ENCODE peak calls at places on chromosome 7, in six cellular contexts. A is GM12891, L is HepG2, E is GM12878, O is K562, C is H1. Q is an unnamed sample.

GRCh38 chr7:139804571-139804970 is 24.5 kb upstream of the TBXAS1 start:
- DNase-seq in A (no peak), L (no peak), E (no peak), O (no peak), C (no peak), Q (no peak)

GRCh38 chr7:25009271-25009670 is 29.3 kb upstream of the OSBPL3 start:
- DNase-seq in A (no peak), L (no peak), E (no peak), O (no peak), C (no peak), Q (no peak)

GRCh38 chr7:131586259-131586658 is 29.8 kb upstream of the PODXL start:
- DNase-seq in A (no peak), L (no peak), E (no peak), O (peak), C (no peak), Q (no peak)

GRCh38 chr7:131103997-131104396 is 223.7 kb upstream of the MKLN1 start:
- DNase-seq in A (no peak), L (no peak), E (no peak), O (no peak), C (no peak), Q (no peak)

GRCh38 chr7:40604601-40605438 is 470.0 kb downstream of the SUGCT start:
- DNase-seq in A (no peak), L (peak), E (no peak), O (peak), C (peak), Q (peak)

GRCh38 chr7:41163991-41164390 is 538.9 kb downstream of the INHBA start:
- DNase-seq in A (no peak), L (no peak), E (no peak), O (no peak), C (no peak), Q (no peak)

GRCh38 chr7:28625446-28625845 is 213.1 kb downstream of the CREB5 start:
- DNase-seq in A (no peak), L (no peak), E (no peak), O (no peak), C (no peak), Q (no peak)

GRCh38 chr7:531777-532176 is 12.1 kb upstream of the PDGFA start:
- DNase-seq in A (no peak), L (no peak), E (no peak), O (no peak), C (no peak), Q (no peak)

GRCh38 chr7:83161186-83161585 is 1.5 kb downstream of the PCLO start:
- DNase-seq in A (no peak), L (no peak), E (no peak), O (no peak), C (no peak), Q (no peak)

GRCh38 chr7:137978464-137979237 is 23.2 kb downstream of the CREB3L2 start:
- DNase-seq in A (no peak), L (no peak), E (no peak), O (peak), C (no peak), Q (no peak)

GRCh38 chr7:22275574-22276150 is 81.3 kb downstream of the RAPGEF5 start:
- DNase-seq in A (no peak), L (no peak), E (no peak), O (no peak), C (no peak), Q (no peak)

GRCh38 chr7:111829221-111829620 is 266.9 kb upstream of the IMMP2L start:
- DNase-seq in A (no peak), L (no peak), E (no peak), O (no peak), C (no peak), Q (no peak)

GRCh38 chr7:6640246-6640721 is 3.2 kb downstream of the ZNF316 start:
- DNase-seq in A (no peak), L (no peak), E (no peak), O (peak), C (peak), Q (no peak)

GRCh38 chr7:23373151-23374004 is 74.2 kb downstream of the MALSU1 start:
- DNase-seq in A (no peak), L (no peak), E (peak), O (no peak), C (no peak), Q (peak)

GRCh38 chr7:12297709-12298108 is 86.6 kb downstream of the TMEM106B start:
- DNase-seq in A (no peak), L (no peak), E (no peak), O (no peak), C (no peak), Q (no peak)

GRCh38 chr7:157299317-157299612 is 37.5 kb upstream of the DNAJB6 start:
- DNase-seq in A (no peak), L (no peak), E (no peak), O (no peak), C (no peak), Q (no peak)

GRCh38 chr7:111029141-111029572 is 61.8 kb upstream of the LRRN3 start:
- DNase-seq in A (no peak), L (peak), E (no peak), O (no peak), C (no peak), Q (no peak)

GRCh38 chr7:14834456-14834855 is 68.1 kb downstream of the DGKB start:
- DNase-seq in A (no peak), L (no peak), E (no peak), O (no peak), C (no peak), Q (no peak)

GRCh38 chr7:156998988-156999610 is 11.4 kb downstream of the MNX1 start:
- DNase-seq in A (no peak), L (no peak), E (no peak), O (peak), C (peak), Q (no peak)

GRCh38 chr7:124566576-124566975 is 199.0 kb downstream of the GPR37 start:
- DNase-seq in A (no peak), L (no peak), E (no peak), O (no peak), C (no peak), Q (no peak)

GRCh38 chr7:87100326-87100725 is 40.9 kb upstream of the ELAPOR2 start:
- DNase-seq in A (no peak), L (no peak), E (no peak), O (no peak), C (no peak), Q (no peak)

GRCh38 chr7:133121175-133121844 is 39.4 kb upstream of the CHCHD3 start:
- DNase-seq in A (no peak), L (no peak), E (no peak), O (no peak), C (no peak), Q (no peak)

GRCh38 chr7:20346577-20346976 is 15.9 kb downstream of the ITGB8 start:
- DNase-seq in A (no peak), L (no peak), E (no peak), O (no peak), C (no peak), Q (no peak)

GRCh38 chr7:157897686-157898085 is 560.9 kb downstream of the DNAJB6 start:
- DNase-seq in A (no peak), L (no peak), E (no peak), O (no peak), C (no peak), Q (no peak)

GRCh38 chr7:100965051-100965722 is 4.2 kb upstream of the MUC12 start:
- DNase-seq in A (no peak), L (no peak), E (no peak), O (peak), C (peak), Q (no peak)

GRCh38 chr7:100968031-100968430 is 1.3 kb upstream of the MUC12 start:
- DNase-seq in A (no peak), L (no peak), E (no peak), O (no peak), C (no peak), Q (no peak)

GRCh38 chr7:100965723-100966541 is 3.4 kb upstream of the MUC12 start:
- DNase-seq in A (peak), L (peak), E (no peak), O (peak), C (peak), Q (peak)

GRCh38 chr7:100967292-100967863 is 2.0 kb upstream of the MUC12 start:
- DNase-seq in A (no peak), L (no peak), E (no peak), O (no peak), C (no peak), Q (no peak)

DNA sequence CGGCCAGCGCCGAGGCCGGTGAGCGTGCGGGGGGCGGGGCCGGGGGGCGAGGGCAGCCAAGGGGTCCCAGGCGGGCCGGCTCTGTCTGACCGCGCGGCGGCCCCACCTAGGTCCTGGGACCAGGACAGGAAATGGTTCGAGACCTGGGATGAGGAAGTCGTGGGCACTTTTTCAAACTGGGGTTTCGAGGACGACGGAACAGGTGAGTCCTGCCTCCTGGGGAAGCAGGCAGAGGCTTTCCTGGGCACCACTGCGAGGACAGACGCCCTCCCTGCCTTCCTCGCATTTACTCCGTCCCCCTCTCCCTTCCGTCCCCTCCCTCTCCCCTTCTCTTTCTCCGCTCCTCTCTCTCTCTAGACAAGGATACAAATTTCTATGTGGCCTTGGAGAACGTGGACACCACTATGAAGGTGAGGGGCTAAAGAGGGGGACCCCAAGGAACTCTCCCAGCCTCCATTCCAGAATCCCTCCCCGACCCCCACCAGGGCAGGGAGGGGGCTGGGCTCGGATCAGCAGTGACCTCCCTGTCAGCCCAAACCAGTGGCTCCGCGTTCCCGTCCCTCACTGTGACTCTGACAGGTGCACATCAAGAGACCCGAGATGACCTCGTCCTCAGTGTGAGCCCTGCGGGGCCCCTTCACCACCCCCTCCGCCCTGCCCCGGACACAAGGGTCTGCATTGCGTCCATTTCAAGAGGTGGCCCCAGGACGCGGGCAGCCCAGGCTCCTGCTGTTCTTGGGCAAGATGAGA is 2.6 kb upstream of the MUC12 start:
- DNase-seq in A (no peak), L (no peak), E (no peak), O (peak), C (peak), Q (no peak)
- TF ChIP-seq TAF1 in A (no peak), L (no peak), E (no peak), O (no peak), C (no peak), Q (no peak)

GRCh38 chr7:92834661-92835139 is 1.7 kb downstream of the CDK6 start:
- DNase-seq in A (no peak), L (no peak), E (no peak), O (peak), C (peak), Q (no peak)

GRCh38 chr7:92831716-92832622 is 4.4 kb downstream of the CDK6 start:
- DNase-seq in A (no peak), L (peak), E (no peak), O (no peak), C (no peak), Q (no peak)

GRCh38 chr7:92832623-92833023 is 3.8 kb downstream of the CDK6 start:
- DNase-seq in A (no peak), L (no peak), E (no peak), O (no peak), C (no peak), Q (no peak)

GRCh38 chr7:92833766-92834605 is 2.4 kb downstream of the CDK6 start:
- DNase-seq in A (no peak), L (peak), E (no peak), O (peak), C (peak), Q (peak)

GRCh38 chr7:92833024-92833765 is 3.2 kb downstream of the CDK6 start:
- DNase-seq in A (no peak), L (peak), E (no peak), O (peak), C (peak), Q (peak)
- TF ChIP-seq POLR2A in A (no peak), L (peak), E (peak), O (no peak), C (no peak), Q (peak)

GRCh38 chr7:114414151-114415053 is at the start of gene FOXP2:
- DNase-seq in A (no peak), L (peak), E (no peak), O (no peak), C (no peak), Q (no peak)
- TF ChIP-seq TAF1 in A (no peak), L (no peak), E (no peak), O (no peak), C (no peak), Q (no peak)

DNA sequence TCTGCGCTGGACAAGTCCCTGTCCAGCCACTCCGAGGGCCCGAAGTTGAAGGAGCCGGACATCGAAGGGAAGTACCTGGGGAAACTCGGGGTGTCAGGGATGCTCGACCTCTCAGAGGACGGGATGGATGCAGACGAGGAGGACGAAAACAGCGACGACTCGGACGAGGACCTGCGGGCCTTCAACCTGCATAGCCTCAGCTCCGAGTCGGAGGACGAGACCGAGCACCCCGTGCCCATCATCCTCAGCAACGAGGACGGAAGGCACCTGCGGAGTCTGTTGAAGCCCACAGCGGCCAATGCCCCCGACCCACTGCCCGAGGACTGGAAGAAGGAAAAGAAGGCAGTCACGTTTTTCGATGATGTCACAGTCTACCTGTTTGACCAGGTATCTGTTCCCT is 17.1 kb upstream of the BHLHA15 start:
- DNase-seq in A (no peak), L (no peak), E (no peak), O (no peak), C (no peak), Q (no peak)
- TF ChIP-seq POLR2A in A (no peak), L (no peak), E (no peak), O (no peak), C (no peak), Q (no peak)

GRCh38 chr7:65453631-65454030 is 80.0 kb downstream of the ZNF92 start:
- DNase-seq in A (no peak), L (no peak), E (no peak), O (no peak), C (no peak), Q (no peak)

GRCh38 chr7:65449505-65449852 is 75.8 kb downstream of the ZNF92 start:
- DNase-seq in A (no peak), L (no peak), E (no peak), O (no peak), C (no peak), Q (no peak)

GRCh38 chr7:65444899-65445823 is 71.5 kb downstream of the ZNF92 start:
- DNase-seq in A (no peak), L (peak), E (no peak), O (no peak), C (no peak), Q (no peak)

GRCh38 chr7:65444211-65444842 is 70.7 kb downstream of the ZNF92 start:
- DNase-seq in A (no peak), L (peak), E (no peak), O (no peak), C (no peak), Q (no peak)

DNA sequence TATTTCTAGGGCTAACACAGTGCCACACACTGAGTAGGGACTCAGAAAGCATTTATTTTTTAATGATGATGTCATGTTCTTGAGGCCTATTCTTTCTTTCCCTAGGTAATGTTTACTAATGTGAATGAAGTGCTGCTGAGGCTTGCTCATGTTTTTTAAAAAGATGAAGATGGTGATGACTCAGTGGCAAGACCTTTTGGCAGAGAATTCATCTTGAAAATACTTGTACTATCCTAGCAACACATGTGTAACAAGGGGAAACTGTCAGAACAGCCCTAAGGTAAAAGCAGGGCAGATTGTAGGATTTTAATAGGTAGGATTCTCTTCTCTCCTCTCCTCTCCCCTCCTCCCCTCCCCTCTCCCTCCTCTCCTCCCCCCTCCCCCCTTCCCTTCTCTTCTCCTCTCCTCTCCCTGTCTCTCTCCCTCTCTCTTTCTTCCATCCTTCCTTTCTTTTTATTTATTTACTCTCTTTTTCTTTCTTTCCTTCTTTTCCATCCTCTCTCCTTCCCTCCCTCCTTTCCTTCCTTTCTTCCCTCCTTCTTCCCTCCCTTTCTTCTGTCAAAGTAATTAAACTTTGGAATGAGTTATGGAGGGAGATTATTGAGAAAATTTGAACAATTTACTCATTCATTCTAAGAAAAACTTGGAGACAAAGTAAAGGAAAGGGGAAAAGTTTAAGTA is 75.3 kb downstream of the ZNF92 start:
- DNase-seq in A (no peak), L (no peak), E (no peak), O (no peak), C (no peak), Q (no peak)
- TF ChIP-seq TAF1 in A (no peak), L (no peak), E (no peak), O (no peak), C (no peak), Q (no peak)

GRCh38 chr7:2606539-2606936 is 25.2 kb upstream of the TTYH3 start:
- DNase-seq in A (no peak), L (no peak), E (no peak), O (no peak), C (no peak), Q (no peak)

GRCh38 chr7:2607913-2608899 is 23.6 kb upstream of the TTYH3 start:
- DNase-seq in A (no peak), L (no peak), E (no peak), O (no peak), C (no peak), Q (no peak)

GRCh38 chr7:2605608-2606538 is 25.9 kb upstream of the TTYH3 start:
- DNase-seq in A (no peak), L (no peak), E (no peak), O (no peak), C (no peak), Q (no peak)

GRCh38 chr7:2609001-2609411 is 22.8 kb upstream of the TTYH3 start:
- DNase-seq in A (peak), L (peak), E (no peak), O (peak), C (no peak), Q (peak)

DNA sequence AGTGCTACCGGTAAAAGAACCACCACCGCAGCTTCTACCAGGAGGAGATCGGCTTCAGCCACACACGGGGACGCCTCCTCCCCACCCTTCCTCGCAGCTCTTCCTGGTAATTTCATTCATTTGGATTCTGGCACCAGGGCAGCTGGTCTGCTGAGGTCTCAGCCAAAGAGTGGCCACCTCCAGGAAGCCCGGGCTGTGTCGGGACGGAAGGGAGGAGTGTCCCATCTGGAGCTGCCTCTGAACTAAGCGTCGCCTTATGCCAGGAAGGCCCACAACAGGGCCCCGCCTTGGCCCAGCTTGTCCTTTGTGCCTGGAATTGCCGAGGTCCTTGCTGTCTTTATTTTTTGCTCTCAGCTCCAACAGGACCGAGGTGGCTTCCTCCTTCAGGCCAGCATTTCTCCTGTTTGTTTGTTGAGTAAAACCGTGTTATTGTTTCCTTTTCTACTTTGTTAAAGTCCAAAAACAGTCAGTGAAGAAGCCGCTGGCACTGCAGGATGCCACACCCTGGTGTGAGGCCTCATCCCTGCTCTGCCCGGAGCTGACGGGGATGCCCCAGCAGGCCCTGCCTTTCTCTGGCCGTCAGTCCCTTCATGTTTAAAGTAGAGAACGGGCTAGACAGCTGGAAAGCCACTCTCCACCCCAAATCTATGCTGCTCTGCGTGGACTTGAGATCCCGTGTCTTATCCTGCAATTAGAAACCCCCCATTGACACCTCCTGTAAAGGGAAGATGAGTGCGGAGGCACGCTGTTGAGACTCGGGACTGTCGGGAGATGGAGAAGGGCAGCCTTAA is 24.5 kb upstream of the TTYH3 start:
- DNase-seq in A (no peak), L (no peak), E (no peak), O (no peak), C (no peak), Q (no peak)
- TF ChIP-seq POLR2A in A (no peak), L (no peak), E (no peak), O (no peak), C (no peak), Q (no peak)

GRCh38 chr7:103011650-103012049 is 62.9 kb downstream of the FBXL13 start:
- DNase-seq in A (no peak), L (no peak), E (no peak), O (no peak), C (no peak), Q (no peak)

GRCh38 chr7:103010220-103010607 is 64.4 kb downstream of the FBXL13 start:
- DNase-seq in A (no peak), L (no peak), E (no peak), O (no peak), C (no peak), Q (no peak)

GRCh38 chr7:103009466-103010219 is 65.0 kb downstream of the FBXL13 start:
- DNase-seq in A (no peak), L (no peak), E (no peak), O (no peak), C (no peak), Q (no peak)
- TF ChIP-seq TAF1 in A (no peak), L (no peak), E (no peak), O (no peak), C (no peak), Q (no peak)

DNA sequence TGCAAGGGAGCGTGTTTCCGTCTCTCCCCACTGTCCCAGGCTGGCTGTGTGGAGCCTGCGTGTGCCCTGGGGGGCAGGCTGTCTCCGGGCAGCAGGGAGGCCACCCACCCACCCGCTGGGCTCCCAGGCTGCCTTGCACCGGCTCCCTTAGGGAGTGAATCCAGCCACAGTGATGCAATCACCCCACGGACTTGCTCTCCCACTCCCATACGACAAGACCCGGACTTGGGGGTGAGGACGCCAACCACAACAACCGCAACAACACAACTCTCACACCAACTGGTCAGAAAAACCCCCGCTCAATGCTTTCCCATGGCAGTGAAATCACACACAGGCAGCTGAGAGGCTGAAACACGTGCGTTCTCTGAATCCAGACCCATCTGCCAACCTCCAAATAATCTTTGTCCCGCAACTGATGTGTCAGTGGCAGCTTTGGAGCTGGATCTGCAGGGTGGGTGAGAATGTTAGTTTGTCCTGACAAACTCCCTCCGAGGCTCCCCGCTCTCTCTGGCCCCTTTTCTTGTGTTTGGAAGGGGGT is 62.7 kb upstream of the DDC start:
- DNase-seq in A (no peak), L (no peak), E (no peak), O (no peak), C (no peak), Q (no peak)
- TF ChIP-seq POLR2A in A (no peak), L (no peak), E (no peak), O (no peak), C (no peak), Q (no peak)